ENCODE peak calls at places on chromosome 9, in ten cellular contexts. Z, A, L, D, E, O, V, Y, I and Q are unnamed samples.

GRCh38 chr9:85949591-85950335 is 8.8 kb downstream of the NAA35 start:
- DNase-seq in L (no peak), V (no peak), Z (no peak), Y (no peak), A (no peak), O (no peak), I (no peak), E (peak; percentile 39), D (peak; percentile 34), Q (no peak)

GRCh38 chr9:108751301-108751824 is 104.4 kb downstream of the ACTL7B start:
- DNase-seq in L (no peak), A (no peak), Y (no peak), D (no peak), V (no peak), Z (no peak), O (no peak), I (no peak), E (no peak), Q (peak; percentile 15)

GRCh38 chr9:72808446-72808768 is 144.4 kb downstream of the ALDH1A1 start:
- DNase-seq in Z (no peak), D (no peak), Y (no peak), I (no peak), A (no peak), E (no peak), O (no peak), L (no peak), V (no peak), Q (no peak)

GRCh38 chr9:35397216-35397698 is 92.7 kb upstream of the RUSC2 start:
- DNase-seq in L (no peak), Y (no peak), O (no peak), I (no peak), A (no peak), D (no peak), E (no peak), V (no peak), Z (no peak), Q (no peak)

GRCh38 chr9:96048116-96048953 is 172.8 kb downstream of the ERCC6L2 start:
- DNase-seq in D (no peak), A (peak; percentile 65), E (peak; percentile 28), I (no peak), Y (peak; percentile 80), V (no peak), O (no peak), Z (no peak), L (no peak), Q (no peak)

GRCh38 chr9:92659601-92660000 is 10.3 kb downstream of the IPPK start:
- DNase-seq in V (no peak), I (no peak), A (peak; percentile 40), Y (peak; percentile 83), D (no peak), O (no peak), E (no peak), L (no peak), Z (no peak), Q (no peak)

GRCh38 chr9:4009006-4009511 is 290.8 kb downstream of the GLIS3 start:
- DNase-seq in V (no peak), A (no peak), I (no peak), E (no peak), L (no peak), D (peak; percentile 74), O (no peak), Z (no peak), Y (no peak), Q (no peak)

GRCh38 chr9:90998573-90998972 is 197.0 kb downstream of the SYK start:
- DNase-seq in Y (no peak), O (no peak), E (no peak), L (no peak), Z (no peak), A (no peak), D (no peak), I (no peak), V (no peak), Q (no peak)

GRCh38 chr9:76451234-76451633 is 7.7 kb upstream of the GCNT1 start:
- DNase-seq in E (peak; percentile 63), I (no peak), Y (no peak), L (no peak), A (no peak), Z (no peak), V (no peak), D (peak; percentile 88), O (no peak), Q (peak; percentile 33)

GRCh38 chr9:128191406-128192046 is at the start of gene CIZ1:
- DNase-seq in E (peak; percentile 80), V (peak; percentile 88), O (peak; percentile 89), A (peak; percentile 79), L (peak; percentile 92), I (peak; percentile 79), D (peak; percentile 63), Y (peak; percentile 90), Z (no peak), Q (no peak)

GRCh38 chr9:92635760-92636159 is 34.2 kb downstream of the IPPK start:
- DNase-seq in D (no peak), O (peak; percentile 18), E (no peak), V (no peak), L (no peak), A (no peak), Z (no peak), Y (no peak), I (no peak), Q (no peak)

GRCh38 chr9:78130004-78130403 is 98.4 kb upstream of the GNAQ start:
- DNase-seq in I (no peak), O (peak; percentile 57), L (no peak), E (no peak), D (peak; percentile 38), Z (no peak), A (no peak), V (peak; percentile 34), Y (peak; percentile 56), Q (no peak)

GRCh38 chr9:125537442-125538091 is 169.4 kb downstream of the MAPKAP1 start:
- DNase-seq in O (no peak), D (no peak), E (no peak), Y (no peak), Z (no peak), I (no peak), L (no peak), V (no peak), A (no peak), Q (no peak)

GRCh38 chr9:125540497-125540896 is 166.5 kb downstream of the MAPKAP1 start:
- DNase-seq in Y (no peak), Z (no peak), A (no peak), E (no peak), V (no peak), D (peak; percentile 78), O (no peak), L (no peak), I (no peak), Q (no peak)

GRCh38 chr9:125536184-125537152 is 170.5 kb downstream of the MAPKAP1 start:
- DNase-seq in D (peak; percentile 29), O (no peak), E (peak; percentile 42), V (peak; percentile 27), Z (no peak), I (no peak), Y (no peak), L (no peak), A (no peak), Q (no peak)

GRCh38 chr9:125534934-125535701 is 171.9 kb downstream of the MAPKAP1 start:
- DNase-seq in Z (no peak), O (no peak), I (no peak), D (no peak), V (no peak), Y (no peak), A (no peak), E (no peak), L (no peak), Q (no peak)

DNA sequence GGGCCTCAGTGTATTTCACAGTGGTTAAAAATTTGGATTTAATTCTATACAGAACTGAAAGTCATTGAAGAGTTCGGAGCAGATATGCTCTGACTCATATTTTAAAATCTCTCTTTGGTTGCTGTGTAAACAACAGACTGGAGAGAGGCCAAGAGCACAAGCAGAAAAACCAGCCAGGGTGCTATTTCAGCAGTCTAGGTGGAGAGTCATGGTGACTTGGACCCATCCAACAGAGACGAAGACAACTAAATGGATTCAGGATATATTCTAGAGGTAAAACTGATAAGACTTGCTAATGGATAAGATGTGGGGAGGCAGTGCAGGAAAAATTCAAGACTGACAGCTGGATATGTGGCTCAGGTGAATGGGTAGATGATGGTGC is 168.9 kb downstream of the MAPKAP1 start:
- DNase-seq in O (no peak), V (peak; percentile 22), L (no peak), A (no peak), I (peak; percentile 77), Y (no peak), E (peak; percentile 86), Z (no peak), D (peak; percentile 93), Q (no peak)
- H3K4me3 ChIP-seq in O (no peak overlapping the region), V (no peak overlapping the region), L (no peak overlapping the region), A (no peak overlapping the region), I (no peak overlapping the region), Y (no peak overlapping the region), E (no peak overlapping the region), Z (no peak overlapping the region), D (no peak overlapping the region), Q (no peak overlapping the region)

GRCh38 chr9:36664806-36665205 is 92.1 kb downstream of the MELK start:
- DNase-seq in E (no peak), D (no peak), A (no peak), Z (no peak), L (no peak), I (no peak), V (no peak), Y (no peak), O (no peak), Q (no peak)
- H3K36me3 ChIP-seq in E (no peaks in the 10 kb centered on the region), D (peaks cover 5% of the 10 kb centered on the region), A (peaks cover 95% of the 10 kb centered on the region), Z (peaks cover 5% of the 10 kb centered on the region), L (no peaks in the 10 kb centered on the region), I (no peaks in the 10 kb centered on the region), V (peaks cover 41% of the 10 kb centered on the region), Y (peaks cover 8% of the 10 kb centered on the region), O (no peaks in the 10 kb centered on the region), Q (no peaks in the 10 kb centered on the region)

GRCh38 chr9:27373851-27374250 is 76.9 kb upstream of the EQTN start:
- DNase-seq in O (no peak), V (no peak), Z (no peak), I (no peak), D (no peak), L (no peak), Y (no peak), A (no peak), E (no peak), Q (no peak)
- H3K27me3 ChIP-seq in O (no peaks in the 10 kb centered on the region), V (no peaks in the 10 kb centered on the region), Z (no peaks in the 10 kb centered on the region), I (no peaks in the 10 kb centered on the region), D (peaks cover 10% of the 10 kb centered on the region), L (no peaks in the 10 kb centered on the region), Y (no peaks in the 10 kb centered on the region), A (no peaks in the 10 kb centered on the region), E (peaks cover 80% of the 10 kb centered on the region), Q (no peaks in the 10 kb centered on the region)

DNA sequence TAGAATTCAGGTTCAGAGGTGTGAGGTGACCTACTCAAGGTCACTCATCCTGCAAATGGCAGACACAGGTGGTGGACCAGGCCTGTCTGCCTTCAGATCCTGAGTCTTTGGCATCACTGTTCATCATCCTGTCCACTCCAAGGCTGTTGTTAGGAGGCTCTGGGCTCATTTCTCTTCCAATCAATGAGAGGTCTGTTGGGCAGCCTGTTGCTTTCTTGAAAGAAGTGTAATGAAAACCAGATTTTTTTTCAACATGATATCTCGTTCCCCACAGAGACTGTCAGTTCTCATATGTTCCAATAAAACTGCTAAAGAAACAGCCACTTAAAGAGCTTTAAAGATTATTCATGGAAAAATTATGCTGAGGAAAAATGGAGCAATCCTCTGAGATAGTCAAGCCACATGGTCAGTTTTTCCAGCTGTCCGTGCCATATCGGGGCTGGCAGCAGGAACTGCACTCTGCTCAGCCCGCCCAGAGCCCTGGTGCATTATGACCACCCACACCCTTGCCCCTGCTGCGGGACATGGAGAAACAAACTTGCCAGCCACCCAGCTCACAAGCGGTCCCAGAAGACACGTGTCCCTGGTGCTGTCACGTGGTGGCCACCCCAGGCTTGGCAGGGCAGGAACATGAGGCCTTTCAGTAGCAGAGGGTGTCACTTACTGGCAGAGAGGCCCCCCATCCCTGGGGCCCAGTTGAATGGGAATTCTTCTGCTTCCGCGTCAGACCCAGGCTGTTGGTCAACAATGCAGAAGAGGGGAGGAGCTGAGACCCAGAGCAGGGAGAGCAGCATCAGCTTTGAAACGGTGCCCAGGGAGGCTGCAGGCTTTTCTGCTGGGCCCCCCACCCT is 63.7 kb upstream of the ANGPTL2 start:
- DNase-seq in E (peak; percentile 93), Y (peak; percentile 34), A (no peak), Z (no peak), V (no peak), I (no peak), D (peak; percentile 80), O (peak; percentile 64), L (peak; percentile 74), Q (peak; percentile 96)
- H3K4me3 ChIP-seq in E (peak overlapping the region; percentile 28), Y (no peak overlapping the region), A (no peak overlapping the region), Z (no peak overlapping the region), V (no peak overlapping the region), I (no peak overlapping the region), D (no peak overlapping the region), O (no peak overlapping the region), L (no peak overlapping the region), Q (no peak overlapping the region)